ENCODE peak calls at places on chromosomes 7 and 10, in four cellular contexts. K, F, A and U are unnamed samples.
A peak's percentile ranks its signal among the peaks of the same experiment; 100 is the strongest.

GRCh38 chr7:156448918-156449317 is 191.7 kb upstream of the RNF32 start:
- DNase-seq in K (no peak), F (no peak), A (no peak), U (no peak)

GRCh38 chr7:44279731-44280505 is 45.5 kb downstream of the CAMK2B start:
- DNase-seq in K (no peak), F (no peak), A (no peak), U (no peak)

GRCh38 chr7:139897422-139898085 is 68.5 kb downstream of the TBXAS1 start:
- DNase-seq in K (no peak), F (no peak), A (no peak), U (no peak)

GRCh38 chr7:55100172-55100961 is 81.5 kb downstream of the EGFR start:
- DNase-seq in K (peak; percentile 24), F (no peak), A (no peak), U (no peak)

GRCh38 chr10:101892782-101893391 is 49.3 kb upstream of the KCNIP2 start:
- DNase-seq in K (no peak), F (peak; percentile 19), A (no peak), U (peak; percentile 42)

GRCh38 chr10:43871004-43871439 is 222.3 kb upstream of the ZNF32 start:
- DNase-seq in K (no peak), F (no peak), A (no peak), U (no peak)

GRCh38 chr7:99195867-99196266 is 12.0 kb downstream of the KPNA7 start:
- DNase-seq in K (no peak), F (no peak), A (no peak), U (no peak)

GRCh38 chr10:112383325-112383724 is 9.4 kb downstream of the ACSL5 start:
- DNase-seq in K (peak; percentile 86), F (peak; percentile 74), A (peak; percentile 86), U (peak; percentile 74)

GRCh38 chr7:158246960-158247673 is 340.5 kb downstream of the PTPRN2 start:
- DNase-seq in K (no peak), F (no peak), A (no peak), U (no peak)

GRCh38 chr7:26500749-26501352 is 209.2 kb downstream of the SNX10 start:
- DNase-seq in K (peak; percentile 17), F (peak; percentile 51), A (peak; percentile 23), U (no peak)
- TF ChIP-seq CTCF in K (peak; percentile 38), F (peak; percentile 60), A (peak; percentile 60), U (peak; percentile 63)

GRCh38 chr10:58515296-58515956 is 2.8 kb downstream of the BICC1 start:
- DNase-seq in K (peak; percentile 44), F (no peak), A (no peak), U (no peak)

GRCh38 chr10:58516118-58516517 is 3.4 kb downstream of the BICC1 start:
- DNase-seq in K (peak; percentile 47), F (peak; percentile 23), A (no peak), U (peak; percentile 51)

GRCh38 chr10:58517481-58518355 is 5.0 kb downstream of the BICC1 start:
- DNase-seq in K (no peak), F (no peak), A (no peak), U (no peak)

GRCh38 chr10:58518775-58519174 is 6.1 kb downstream of the BICC1 start:
- DNase-seq in K (peak; percentile 48), F (peak; percentile 16), A (peak; percentile 7), U (peak; percentile 27)

DNA sequence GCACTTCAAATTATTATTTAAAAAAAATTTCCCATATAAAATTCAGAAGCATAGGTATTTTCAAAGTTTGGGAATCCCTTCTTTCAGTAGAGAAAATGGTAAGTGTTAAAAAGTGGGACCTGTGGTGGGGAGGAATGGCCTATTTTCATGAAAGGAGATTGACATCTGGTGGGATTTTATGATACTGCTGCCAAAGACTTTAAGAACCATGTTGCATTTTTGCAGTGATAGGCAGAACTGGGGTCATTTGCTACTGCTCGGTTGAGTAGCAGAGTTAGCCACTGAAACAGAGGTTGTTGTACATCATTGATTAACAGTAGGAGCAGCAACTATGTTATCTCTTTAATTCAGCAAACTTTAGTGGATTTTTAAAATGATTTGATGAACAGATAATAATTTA is 4.4 kb downstream of the BICC1 start:
- DNase-seq in K (no peak), F (no peak), A (no peak), U (no peak)
- TF ChIP-seq CTCF in K (no peak), F (no peak), A (peak; percentile 13), U (peak; percentile 28)

DNA sequence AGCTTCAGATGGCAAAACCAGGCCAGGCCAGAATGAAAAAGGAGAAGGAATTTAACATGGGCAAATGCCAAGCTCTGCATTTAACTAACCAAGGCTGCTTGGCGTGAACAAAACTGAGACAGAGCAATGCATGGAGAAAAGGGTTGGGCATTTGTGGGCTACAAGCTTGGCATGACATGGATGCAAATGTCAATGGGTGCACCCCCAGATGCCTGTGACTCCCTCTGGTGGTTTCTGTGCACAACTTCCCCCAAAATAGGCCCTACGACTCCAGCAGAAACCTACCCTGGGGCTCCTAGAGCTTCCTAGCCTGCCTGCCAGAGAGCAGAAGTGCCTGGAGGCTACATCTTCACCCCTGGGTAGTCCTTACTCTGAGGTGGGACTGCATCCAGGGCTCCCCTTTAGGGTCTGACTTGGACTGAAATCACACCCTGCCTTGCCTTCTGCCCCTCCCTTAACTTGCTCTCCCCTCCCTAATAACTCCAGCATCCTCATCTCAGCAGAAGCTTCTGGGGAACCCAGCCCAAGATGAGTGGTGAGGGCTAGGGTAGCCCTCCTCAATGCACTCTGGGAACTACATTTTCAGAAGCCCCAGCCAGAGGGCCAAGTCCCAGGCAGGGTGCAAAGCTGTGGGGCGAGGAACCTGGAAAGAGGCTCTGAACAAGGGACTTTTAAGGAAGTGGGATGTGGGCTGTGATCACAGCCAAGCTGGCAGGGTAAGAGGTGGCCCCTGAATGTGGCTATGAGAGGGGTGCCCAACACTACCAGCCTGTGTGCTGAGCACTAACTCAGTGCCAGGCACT is 11.3 kb downstream of the GPRIN2 start:
- DNase-seq in K (peak; percentile 42), F (no peak), A (no peak), U (peak; percentile 56)
- TF ChIP-seq CTCF in K (peak; percentile 51), F (peak; percentile 46), A (peak; percentile 34), U (peak; percentile 85)

GRCh38 chr7:33716581-33717477 is 188.5 kb upstream of the BMPER start:
- DNase-seq in K (peak; percentile 83), F (peak; percentile 73), A (peak; percentile 69), U (peak; percentile 27)
- TF ChIP-seq CTCF in K (peak; percentile 64), F (peak; percentile 76), A (peak; percentile 79), U (peak; percentile 90)

GRCh38 chr10:24723788-24724380 is at the start of gene ARHGAP21:
- DNase-seq in K (peak; percentile 80), F (peak; percentile 84), A (peak; percentile 84), U (peak; percentile 57)
- TF ChIP-seq CTCF in K (no peak), F (no peak), A (peak; percentile 19), U (peak; percentile 48)

DNA sequence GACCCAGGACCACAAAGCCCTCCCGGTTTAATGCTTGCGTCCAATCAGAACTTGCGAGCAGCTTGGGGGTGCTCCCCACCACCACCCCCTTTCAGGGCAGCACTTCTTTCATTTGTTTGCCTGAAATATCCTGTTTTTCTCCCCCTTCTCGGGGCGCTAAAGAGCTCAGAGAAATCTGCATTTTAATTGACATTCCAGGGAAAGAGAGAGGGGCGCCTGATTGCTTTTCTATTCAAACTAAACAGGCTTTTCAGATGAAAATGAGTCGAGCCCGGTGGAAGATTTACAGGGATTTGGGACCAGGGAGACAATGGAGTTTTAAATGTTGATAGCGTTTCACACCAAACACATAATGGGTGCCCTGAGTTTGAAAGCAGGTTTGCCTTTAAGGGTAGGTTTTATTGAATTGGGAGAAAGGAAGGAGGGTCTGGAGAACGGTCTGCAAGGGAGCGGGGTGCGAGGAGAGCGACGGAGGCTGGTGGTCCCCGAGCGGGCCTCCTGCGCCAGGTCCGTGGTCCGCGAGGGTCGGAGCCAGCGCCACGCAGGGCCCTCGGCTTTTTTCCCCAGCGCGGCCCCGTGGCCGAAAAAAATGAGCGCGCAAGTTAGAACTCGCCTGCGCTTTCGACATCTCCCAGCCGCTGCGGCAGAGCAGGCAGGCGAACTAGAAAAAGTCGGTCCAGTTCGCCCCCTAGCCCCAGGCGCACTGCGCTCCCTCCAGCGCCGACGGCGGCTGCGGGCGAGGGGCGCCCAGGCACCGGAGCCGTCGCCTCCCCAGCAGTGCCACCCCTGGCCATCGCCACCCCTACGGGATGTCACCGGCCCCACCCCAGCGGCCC is 1.4 kb downstream of the FGFR2 start:
- DNase-seq in K (no peak), F (no peak), A (peak; percentile 85), U (no peak)
- TF ChIP-seq CTCF in K (no peak), F (no peak), A (peak; percentile 51), U (no peak)

GRCh38 chr10:33091186-33091585 is 133.2 kb upstream of the ITGB1 start:
- DNase-seq in K (no peak), F (no peak), A (no peak), U (no peak)
- TF ChIP-seq CTCF in K (no peak), F (no peak), A (no peak), U (no peak)

GRCh38 chr10:17236468-17236886 is 8.4 kb downstream of the VIM start:
- DNase-seq in K (peak; percentile 36), F (peak; percentile 16), A (no peak), U (no peak)

GRCh38 chr10:17237163-17237562 is 9.1 kb downstream of the VIM start:
- DNase-seq in K (no peak), F (no peak), A (no peak), U (no peak)

GRCh38 chr10:17234541-17234940 is 6.5 kb downstream of the VIM start:
- DNase-seq in K (no peak), F (no peak), A (no peak), U (no peak)

GRCh38 chr10:17233534-17233933 is 5.5 kb downstream of the VIM start:
- DNase-seq in K (peak; percentile 59), F (peak; percentile 79), A (no peak), U (peak; percentile 54)

DNA sequence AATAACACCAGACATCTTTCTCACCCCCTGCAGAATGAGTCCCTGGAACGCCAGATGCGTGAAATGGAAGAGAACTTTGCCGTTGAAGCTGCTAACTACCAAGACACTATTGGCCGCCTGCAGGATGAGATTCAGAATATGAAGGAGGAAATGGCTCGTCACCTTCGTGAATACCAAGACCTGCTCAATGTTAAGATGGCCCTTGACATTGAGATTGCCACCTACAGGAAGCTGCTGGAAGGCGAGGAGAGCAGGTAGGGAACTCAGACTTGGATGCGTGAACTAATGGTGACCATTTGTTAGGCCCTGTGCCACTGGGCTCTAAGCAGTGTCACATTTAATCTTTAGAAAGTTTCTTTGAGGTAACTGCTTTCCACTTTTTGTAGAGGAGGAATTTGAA is 7.1 kb downstream of the VIM start:
- DNase-seq in K (peak; percentile 32), F (peak; percentile 47), A (no peak), U (no peak)
- TF ChIP-seq CTCF in K (peak; percentile 30), F (peak; percentile 29), A (no peak), U (peak; percentile 56)

GRCh38 chr7:134632937-134633540 is 13.6 kb upstream of the BPGM start:
- DNase-seq in K (peak; percentile 73), F (peak; percentile 64), A (peak; percentile 45), U (peak; percentile 60)
- TF ChIP-seq CTCF in K (peak; percentile 66), F (peak; percentile 67), A (peak; percentile 63), U (peak; percentile 85)